ENCODE peak calls at places on chromosome 19, in four cellular contexts. One of them, this sample, is unnamed.

GRCh38 chr19:4130635-4131438 is 6.9 kb upstream of the MAP2K2 start:
- DNase-seq in T-helper 9 cell: no peak
- DNase-seq in suprapubic skin: no peak
- DNase-seq in MCF 10A: peak
- DNase-seq in this sample: peak

GRCh38 chr19:48203794-48204628 is 33.5 kb downstream of the ZSWIM9 start:
- DNase-seq in T-helper 9 cell: peak
- DNase-seq in suprapubic skin: peak
- DNase-seq in MCF 10A: peak
- DNase-seq in this sample: peak

GRCh38 chr19:2207008-2207407 is 29.1 kb downstream of the PLEKHJ1 start:
- DNase-seq in T-helper 9 cell: no peak
- DNase-seq in suprapubic skin: no peak
- DNase-seq in MCF 10A: no peak
- DNase-seq in this sample: no peak

GRCh38 chr19:3073931-3074595 is 11.8 kb upstream of the TLE5 start:
- DNase-seq in T-helper 9 cell: no peak
- DNase-seq in suprapubic skin: no peak
- DNase-seq in MCF 10A: peak
- DNase-seq in this sample: no peak

GRCh38 chr19:2813235-2814160 is 6.2 kb upstream of the ZNF554 start:
- DNase-seq in T-helper 9 cell: no peak
- DNase-seq in suprapubic skin: no peak
- DNase-seq in MCF 10A: no peak
- DNase-seq in this sample: no peak

GRCh38 chr19:14398563-14398962 is 17.3 kb downstream of the ADGRE5 start:
- DNase-seq in T-helper 9 cell: no peak
- DNase-seq in suprapubic skin: no peak
- DNase-seq in MCF 10A: no peak
- DNase-seq in this sample: no peak

GRCh38 chr19:51365211-51366049 is 758 bp downstream of the ETFB start:
- DNase-seq in T-helper 9 cell: no peak
- DNase-seq in suprapubic skin: no peak
- DNase-seq in MCF 10A: peak
- DNase-seq in this sample: peak

GRCh38 chr19:14347999-14348889 is 33.0 kb upstream of the ADGRE5 start:
- DNase-seq in T-helper 9 cell: peak
- DNase-seq in suprapubic skin: peak
- DNase-seq in MCF 10A: peak
- DNase-seq in this sample: peak

GRCh38 chr19:55095260-55096060 is 19.8 kb downstream of the EPS8L1 start:
- DNase-seq in T-helper 9 cell: no peak
- DNase-seq in suprapubic skin: no peak
- DNase-seq in MCF 10A: no peak
- DNase-seq in this sample: no peak

GRCh38 chr19:57437931-57438330 is 2.8 kb downstream of the ZNF749 start:
- DNase-seq in T-helper 9 cell: no peak
- DNase-seq in suprapubic skin: no peak
- DNase-seq in MCF 10A: no peak
- DNase-seq in this sample: no peak

This sample was measured in PC-3.